ENCODE peak calls at places on chromosome 7, in four cellular contexts. K, A, O and P are unnamed samples.

GRCh38 chr7:138097064-138097741 is 20.9 kb downstream of the AKR1D1 start:
- DNase-seq in O (peak), A (peak), K (peak), P (no peak)

GRCh38 chr7:105438847-105439173 is 50.1 kb upstream of the SRPK2 start:
- DNase-seq in K (no peak), O (no peak), A (no peak), P (no peak)

GRCh38 chr7:91233201-91233600 is 31.0 kb upstream of the FZD1 start:
- DNase-seq in O (no peak), A (no peak), K (no peak), P (no peak)

GRCh38 chr7:3007696-3008095 is 36.0 kb downstream of the CARD11 start:
- DNase-seq in O (no peak), K (no peak), A (no peak), P (no peak)

GRCh38 chr7:1065263-1066260 is 21.2 kb downstream of the GPR146 start:
- DNase-seq in O (no peak), K (peak), A (peak), P (peak)

GRCh38 chr7:43196379-43196778 is 83.9 kb downstream of the HECW1 start:
- DNase-seq in A (no peak), K (no peak), O (no peak), P (no peak)

GRCh38 chr7:142355328-142355727 is 97.5 kb upstream of the PRSS58 start:
- DNase-seq in A (no peak), K (no peak), O (no peak), P (no peak)

GRCh38 chr7:151185762-151186639 is 1.0 kb downstream of the ASB10 start:
- DNase-seq in A (no peak), O (no peak), K (no peak), P (no peak)

GRCh38 chr7:6188395-6188794 is 84.0 kb downstream of the CYTH3 start:
- DNase-seq in O (no peak), K (no peak), A (no peak), P (no peak)

GRCh38 chr7:36391436-36392198 is 2.0 kb downstream of the ANLN start:
- DNase-seq in K (no peak), A (no peak), O (no peak), P (no peak)

GRCh38 chr7:134515569-134516468 is 11.5 kb upstream of the AKR1B10 start:
- DNase-seq in A (no peak), O (peak), K (no peak), P (no peak)

GRCh38 chr7:22296916-22297315 is 60.0 kb downstream of the RAPGEF5 start:
- DNase-seq in A (no peak), K (no peak), O (no peak), P (no peak)

GRCh38 chr7:147400221-147400689 is 1190.3 kb upstream of the C7orf33 start:
- DNase-seq in O (no peak), K (no peak), A (peak), P (no peak)

GRCh38 chr7:26001662-26002244 is 150.2 kb upstream of the NFE2L3 start:
- DNase-seq in O (no peak), K (no peak), A (peak), P (no peak)

GRCh38 chr7:30209951-30210350 is 74.4 kb upstream of the ZNRF2 start:
- DNase-seq in K (no peak), A (no peak), O (no peak), P (no peak)

GRCh38 chr7:73828107-73828803 is 2.5 kb upstream of the CLDN4 start:
- DNase-seq in O (peak), K (peak), A (peak), P (no peak)

GRCh38 chr7:137878333-137878961 is 31.7 kb upstream of the DGKI start:
- DNase-seq in K (peak), O (no peak), A (peak), P (no peak)

GRCh38 chr7:31724696-31725095 is 37.7 kb downstream of the PPP1R17 start:
- DNase-seq in A (no peak), O (no peak), K (no peak), P (no peak)

GRCh38 chr7:140218656-140219055 is 41.9 kb upstream of the KDM7A start:
- DNase-seq in A (no peak), O (no peak), K (no peak), P (no peak)

GRCh38 chr7:36871863-36872262 is 147.6 kb upstream of the AOAH start:
- DNase-seq in O (peak), K (no peak), A (no peak), P (no peak)

GRCh38 chr7:158956805-158957506 is 100.6 kb downstream of the DYNC2I1 start:
- DNase-seq in K (no peak), A (no peak), O (no peak), P (no peak)

GRCh38 chr7:92810242-92810611 is 26.1 kb downstream of the CDK6 start:
- DNase-seq in O (no peak), A (no peak), K (no peak), P (no peak)

GRCh38 chr7:126940723-126941307 is 311.9 kb downstream of the GRM8 start:
- DNase-seq in O (no peak), K (no peak), A (peak), P (no peak)

GRCh38 chr7:10973942-10974716 is 457 bp downstream of the PHF14 start:
- DNase-seq in O (no peak), A (peak), K (peak), P (no peak)

GRCh38 chr7:16670747-16671344 is 24.9 kb downstream of the BZW2 start:
- DNase-seq in K (no peak), A (no peak), O (no peak), P (no peak)

GRCh38 chr7:131745645-131746248 is 189.3 kb upstream of the PODXL start:
- DNase-seq in O (no peak), A (peak), K (no peak), P (no peak)

GRCh38 chr7:112162161-112163020 is 43.8 kb downstream of the DOCK4 start:
- DNase-seq in A (peak), K (no peak), O (no peak), P (no peak)

GRCh38 chr7:157494506-157495176 is 157.8 kb downstream of the DNAJB6 start:
- DNase-seq in A (no peak), O (no peak), K (no peak), P (peak)

GRCh38 chr7:57305192-57305748 is 144.7 kb upstream of the ZNF716 start:
- DNase-seq in K (no peak), A (no peak), O (no peak), P (no peak)

GRCh38 chr7:153327683-153328082 is 568.1 kb downstream of the ACTR3B start:
- DNase-seq in K (no peak), O (no peak), A (no peak), P (no peak)

GRCh38 chr7:51255536-51256243 is 60.9 kb downstream of the COBL start:
- DNase-seq in K (no peak), A (no peak), O (peak), P (no peak)

GRCh38 chr7:92354214-92354613 is 93.1 kb upstream of the GATAD1 start:
- DNase-seq in O (no peak), A (no peak), K (no peak), P (no peak)

GRCh38 chr7:139355320-139355719 is 4.4 kb upstream of the LUC7L2 start:
- DNase-seq in O (no peak), A (no peak), K (no peak), P (no peak)

GRCh38 chr7:95906871-95907270 is 134.5 kb downstream of the DYNC1I1 start:
- DNase-seq in O (no peak), K (no peak), A (no peak), P (no peak)

GRCh38 chr7:44221231-44221791 is 20.5 kb downstream of the YKT6 start:
- DNase-seq in K (no peak), A (no peak), O (no peak), P (peak)
- TF ChIP-seq CTCF in K (no peak), A (no peak), O (no peak), P (no peak)

DNA sequence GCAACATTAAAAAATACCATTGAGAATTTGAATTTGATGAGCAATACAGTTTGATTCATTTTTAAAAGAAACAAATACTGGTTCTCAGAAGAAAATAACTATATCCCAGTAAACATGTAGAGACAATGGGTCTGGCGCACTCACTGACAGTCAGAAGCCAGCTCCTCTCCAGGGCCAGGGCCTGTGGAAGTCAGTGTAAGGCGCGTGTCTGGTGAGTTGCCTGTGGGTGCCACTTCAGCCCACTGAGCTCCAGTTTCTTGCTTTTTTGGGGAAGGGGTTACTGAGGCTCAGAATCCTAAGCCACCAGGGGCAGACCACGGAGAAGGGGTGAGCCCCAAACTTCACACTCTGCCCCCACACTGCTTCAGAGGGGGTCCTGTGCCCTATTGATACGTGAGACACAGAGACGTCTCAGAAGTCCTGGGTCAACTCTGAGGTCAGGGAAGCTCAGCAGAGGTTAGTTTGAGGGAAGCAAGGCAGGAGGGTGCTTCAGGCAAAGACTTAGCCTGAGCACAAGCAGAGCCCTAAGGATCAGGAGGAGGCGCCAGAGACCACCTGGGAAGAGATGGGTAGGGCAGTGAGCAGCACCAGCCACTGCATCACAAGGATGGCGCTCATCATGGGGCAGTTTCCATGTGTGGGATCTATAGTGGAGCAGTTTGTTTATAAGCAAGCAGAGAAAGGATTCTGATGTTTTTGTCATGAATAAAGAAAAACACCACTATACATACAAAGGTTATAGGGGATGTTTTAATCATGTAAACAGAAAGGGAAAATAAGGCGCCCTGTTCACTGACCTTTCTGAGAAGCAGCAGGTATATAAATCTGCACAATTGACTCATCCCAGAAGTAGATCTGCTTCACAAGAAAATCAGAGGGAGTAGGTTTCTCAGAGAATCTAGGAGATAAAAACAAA is 95.7 kb downstream of the PKD1L1 start:
- DNase-seq in K (no peak), A (no peak), O (no peak), P (no peak)
- TF ChIP-seq CTCF in K (no peak), A (no peak), O (peak), P (peak)

GRCh38 chr7:55365103-55365679 is at the start of gene LANCL2:
- DNase-seq in O (no peak), A (no peak), K (peak), P (no peak)

GRCh38 chr7:55365680-55366460 is 733 bp downstream of the LANCL2 start:
- DNase-seq in A (peak), K (peak), O (peak), P (peak)

GRCh38 chr7:55369427-55369826 is 4.3 kb downstream of the LANCL2 start:
- DNase-seq in K (no peak), A (no peak), O (no peak), P (no peak)

GRCh38 chr7:55366461-55367138 is 1.5 kb downstream of the LANCL2 start:
- DNase-seq in O (no peak), K (peak), A (no peak), P (no peak)

GRCh38 chr7:55367283-55367840 is 2.2 kb downstream of the LANCL2 start:
- DNase-seq in A (no peak), O (no peak), K (no peak), P (no peak)
- TF ChIP-seq CTCF in A (no peak), O (no peak), K (no peak), P (no peak)

DNA sequence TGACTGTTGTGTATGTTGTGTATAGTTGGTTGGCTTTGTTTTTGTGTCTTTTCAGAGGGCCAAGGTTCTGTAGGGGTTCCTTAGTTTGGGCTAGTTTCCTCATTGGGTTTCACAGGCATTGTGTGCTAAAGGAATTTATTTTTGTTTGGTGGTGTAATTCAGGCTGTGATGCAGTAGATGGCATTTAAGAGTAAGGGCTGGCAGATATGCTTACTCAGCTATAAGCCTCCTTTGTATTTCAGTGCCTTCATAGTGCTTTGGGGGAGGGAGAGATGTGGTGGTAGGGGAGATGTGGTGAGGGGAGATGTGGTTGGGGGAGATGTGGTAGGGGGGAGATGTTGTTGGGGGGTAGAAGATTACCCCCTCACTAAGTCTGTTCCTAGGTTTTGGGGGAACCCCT is 91.7 kb downstream of the SLC25A40 start:
- DNase-seq in A (no peak), O (no peak), K (no peak), P (no peak)
- TF ChIP-seq CTCF in A (no peak), O (peak), K (no peak), P (peak)

DNA sequence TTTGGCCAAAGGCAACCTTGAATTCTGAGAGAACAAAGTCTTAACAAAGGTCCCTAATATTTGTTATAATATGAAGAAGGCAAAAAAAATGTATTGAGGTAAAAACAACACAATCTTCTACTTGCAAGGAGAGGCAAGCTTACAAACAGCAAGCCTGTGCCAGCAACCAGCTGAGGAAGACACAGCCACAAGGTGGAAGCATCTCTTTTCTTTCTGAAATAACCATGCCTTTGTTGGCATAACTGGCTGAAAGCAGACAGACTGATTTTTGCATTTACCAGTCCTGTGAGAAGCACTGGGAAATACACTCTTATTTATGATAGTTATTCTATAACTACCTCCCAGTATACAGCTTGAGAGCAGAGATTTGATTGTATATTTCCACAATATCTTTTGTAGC is 292.0 kb downstream of the PHTF2 start:
- DNase-seq in K (no peak), A (no peak), O (no peak), P (no peak)
- TF ChIP-seq CTCF in K (no peak), A (no peak), O (no peak), P (peak)

DNA sequence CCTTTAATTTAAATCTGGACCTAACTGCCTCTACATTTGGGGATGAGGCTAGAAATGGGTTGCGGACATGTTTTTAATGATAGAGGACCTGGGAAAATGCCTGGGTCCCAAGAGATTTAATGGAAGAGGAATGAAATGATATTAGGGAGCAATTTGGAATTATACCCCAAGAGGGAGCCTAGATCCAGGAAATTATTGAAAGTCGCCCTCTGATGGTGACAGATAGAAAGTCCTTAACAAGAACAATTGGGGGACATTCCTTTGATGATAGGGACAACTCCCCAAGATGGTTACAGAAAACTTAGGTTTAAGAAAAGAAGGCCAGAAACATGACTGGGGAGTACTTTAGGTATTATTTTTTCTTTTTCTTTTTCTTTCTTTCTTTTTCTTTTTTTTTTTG is 9.5 kb upstream of the TSGA13 start:
- DNase-seq in O (peak), A (no peak), K (no peak), P (no peak)
- TF ChIP-seq CTCF in O (peak), A (peak), K (no peak), P (peak)

GRCh38 chr7:81714306-81714705 is 55.5 kb downstream of the HGF start:
- DNase-seq in K (no peak), O (no peak), A (no peak), P (no peak)
- TF ChIP-seq CTCF in K (no peak), O (no peak), A (no peak), P (no peak)

DNA sequence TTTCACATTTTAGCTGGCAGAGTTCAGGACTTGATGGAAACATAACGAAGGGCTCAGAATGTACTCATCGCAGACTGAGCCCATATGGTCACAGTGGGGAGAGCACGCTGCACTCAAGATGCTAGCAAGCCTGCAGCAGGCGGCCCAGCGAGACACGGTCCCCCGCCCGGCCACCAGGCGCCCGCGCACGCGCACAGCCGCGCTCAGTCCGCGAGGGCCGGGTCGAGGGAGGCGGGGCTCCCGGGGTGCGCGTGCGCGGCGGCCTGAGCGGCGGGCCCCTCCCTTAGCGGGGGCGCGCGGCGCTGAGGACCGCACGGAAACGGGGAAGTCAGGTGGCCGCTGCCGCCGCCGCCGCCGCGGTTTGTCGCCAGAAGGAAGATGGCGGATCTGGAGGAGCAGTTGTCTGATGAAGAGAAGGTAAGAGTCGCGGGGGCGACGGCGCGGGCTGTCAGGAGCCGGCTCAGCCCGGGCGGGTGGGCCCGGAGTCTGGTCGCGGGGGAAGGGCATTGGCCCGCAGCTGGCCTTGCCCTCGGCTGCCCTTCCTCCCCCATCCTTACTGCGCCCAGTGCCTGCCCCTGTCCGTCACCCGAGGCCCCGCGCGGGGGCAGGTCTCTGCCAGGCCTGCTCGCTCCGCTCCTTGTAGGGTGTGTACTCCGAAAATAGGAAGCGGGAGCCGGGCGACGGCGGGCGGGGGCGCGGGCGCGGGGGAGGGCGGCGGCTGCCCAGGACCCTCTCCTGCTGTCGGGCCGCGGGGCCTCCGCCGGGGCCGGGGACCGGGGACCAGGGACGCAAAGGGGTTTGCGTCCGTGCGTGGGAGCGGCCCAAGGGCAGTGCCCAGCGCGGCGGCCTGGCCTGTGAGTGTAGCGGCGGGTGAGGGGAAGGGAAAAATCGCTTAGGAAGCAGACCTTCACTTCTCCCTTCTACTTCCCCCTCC is at the start of gene CAPZA2:
- DNase-seq in O (peak), A (peak), K (peak), P (peak)
- TF ChIP-seq CTCF in O (peak), A (peak), K (no peak), P (peak)

GRCh38 chr7:70210200-70210960 is 612.1 kb downstream of the AUTS2 start:
- DNase-seq in K (no peak), A (no peak), O (no peak), P (no peak)

GRCh38 chr7:70208236-70209063 is 610.2 kb downstream of the AUTS2 start:
- DNase-seq in K (no peak), A (no peak), O (no peak), P (no peak)
- TF ChIP-seq CTCF in K (no peak), A (no peak), O (no peak), P (no peak)

GRCh38 chr7:123230147-123230546 is 30.4 kb upstream of the SLC13A1 start:
- DNase-seq in A (no peak), K (no peak), O (no peak), P (no peak)
- TF ChIP-seq CTCF in A (no peak), K (no peak), O (no peak), P (no peak)